ENCODE peak calls at places on chromosomes 13 and 19, in four cellular contexts. T is body of pancreas, Y is left ventricle myocardium inferior, U is mammary epithelial cell. I is an unnamed sample. For H3K4me1, the result is how much of the 10 kb centered on the place peaks cover.

GRCh38 chr13:66558511-66558910 is 671.6 kb downstream of the PCDH9 start:
- DNase-seq in T (no peak), Y (no peak), U (no peak), I (no peak)

GRCh38 chr13:97142452-97142851 is 79.7 kb upstream of the MBNL2 start:
- DNase-seq in T (peak), Y (peak), U (no peak), I (peak)

GRCh38 chr19:7857727-7858701 is 16.2 kb downstream of the PRR36 start:
- DNase-seq in T (no peak), Y (no peak), U (no peak), I (no peak)

GRCh38 chr13:72875233-72875632 is 93.3 kb downstream of the PIBF1 start:
- DNase-seq in T (no peak), Y (no peak), U (no peak), I (no peak)

GRCh38 chr13:74046461-74046860 is 87.7 kb downstream of the KLF12 start:
- DNase-seq in T (no peak), Y (no peak), U (no peak), I (no peak)

GRCh38 chr13:27868639-27869435 is 51.0 kb upstream of the PDX1 start:
- DNase-seq in T (peak), Y (no peak), U (no peak), I (no peak)

GRCh38 chr13:110697842-110698241 is 8.1 kb downstream of the CARS2 start:
- DNase-seq in T (no peak), Y (no peak), U (no peak), I (no peak)

GRCh38 chr13:91162180-91162579 is 185.3 kb upstream of the MIR17HG start:
- DNase-seq in T (no peak), Y (no peak), U (no peak), I (no peak)

GRCh38 chr13:95714142-95714832 is 37.3 kb downstream of the DNAJC3 start:
- DNase-seq in T (no peak), Y (no peak), U (peak), I (no peak)

GRCh38 chr19:56637976-56638555 is 4.9 kb upstream of the SMIM17 start:
- DNase-seq in T (peak), Y (peak), U (peak), I (peak)

GRCh38 chr19:46634045-46634655 is 1.9 kb downstream of the GNG8 start:
- DNase-seq in T (peak), Y (peak), U (peak), I (peak)

GRCh38 chr19:41430907-41431306 is 3.7 kb upstream of the B3GNT8 start:
- DNase-seq in T (no peak), Y (no peak), U (no peak), I (no peak)

GRCh38 chr19:33306853-33307792 is 4.8 kb upstream of the CEBPA start:
- DNase-seq in T (peak), Y (no peak), U (no peak), I (no peak)

GRCh38 chr13:100212904-100213538 is 124.1 kb downstream of the PCCA start:
- DNase-seq in T (no peak), Y (no peak), U (no peak), I (no peak)

GRCh38 chr13:90686438-90686837 is 661.0 kb upstream of the MIR17HG start:
- DNase-seq in T (peak), Y (no peak), U (peak), I (peak)

GRCh38 chr13:40813662-40814454 is 24.4 kb downstream of the SLC25A15 start:
- DNase-seq in T (peak), Y (no peak), U (peak), I (no peak)

GRCh38 chr13:97889803-97890202 is 63.7 kb upstream of the IPO5 start:
- DNase-seq in T (no peak), Y (peak), U (no peak), I (peak)

GRCh38 chr19:35206379-35206778 is 22.2 kb downstream of the FAM187B start:
- DNase-seq in T (no peak), Y (no peak), U (no peak), I (no peak)

GRCh38 chr13:31909889-31910551 is 121.6 kb upstream of the FRY start:
- DNase-seq in T (peak), Y (no peak), U (peak), I (no peak)

GRCh38 chr19:10220695-10221094 is 10.4 kb downstream of the S1PR2 start:
- DNase-seq in T (no peak), Y (no peak), U (no peak), I (no peak)

GRCh38 chr19:2261438-2262172 is 5.4 kb upstream of the JSRP1 start:
- DNase-seq in T (peak), Y (no peak), U (no peak), I (no peak)

GRCh38 chr13:94712287-94712811 is at the start of gene SOX21:
- DNase-seq in T (no peak), Y (no peak), U (peak), I (no peak)

GRCh38 chr13:35471466-35472307 is 4.8 kb downstream of the MAB21L1 start:
- DNase-seq in T (no peak), Y (no peak), U (no peak), I (peak)

GRCh38 chr19:10228925-10229324 is 2.2 kb downstream of the S1PR2 start:
- DNase-seq in T (no peak), Y (no peak), U (no peak), I (no peak)

GRCh38 chr19:5655412-5655811 is 24.9 kb downstream of the MICOS13 start:
- DNase-seq in T (no peak), Y (no peak), U (no peak), I (no peak)

GRCh38 chr13:21053231-21053630 is 8.2 kb downstream of the LATS2 start:
- DNase-seq in T (no peak), Y (no peak), U (peak), I (no peak)

GRCh38 chr19:43620061-43621001 is 902 bp upstream of the ZNF428 start:
- DNase-seq in T (no peak), Y (no peak), U (no peak), I (no peak)

GRCh38 chr19:50512112-50512998 is 1.4 kb downstream of the ASPDH start:
- DNase-seq in T (no peak), Y (no peak), U (no peak), I (no peak)

GRCh38 chr13:31043891-31044657 is 111.6 kb downstream of the TEX26 start:
- DNase-seq in T (peak), Y (peak), U (peak), I (peak)

GRCh38 chr19:42529248-42529764 is 1.0 kb upstream of the CEACAM1 start:
- DNase-seq in T (peak), Y (peak), U (peak), I (peak)

GRCh38 chr13:40220299-40220935 is 446.0 kb downstream of the FOXO1 start:
- DNase-seq in T (no peak), Y (no peak), U (no peak), I (no peak)

GRCh38 chr13:50355797-50356196 is 340.6 kb downstream of the KCNRG start:
- DNase-seq in T (no peak), Y (no peak), U (no peak), I (no peak)

GRCh38 chr13:21046203-21046602 is 15.2 kb downstream of the LATS2 start:
- DNase-seq in T (no peak), Y (no peak), U (no peak), I (no peak)

GRCh38 chr13:21767032-21767431 is 96.2 kb downstream of the FGF9 start:
- DNase-seq in T (no peak), Y (no peak), U (no peak), I (no peak)

GRCh38 chr19:58556633-58557252 is 1.7 kb downstream of the UBE2M start:
- DNase-seq in T (no peak), Y (no peak), U (no peak), I (no peak)

GRCh38 chr19:58554494-58555368 is at the start of gene CHMP2A:
- DNase-seq in T (peak), Y (peak), U (peak), I (peak)

GRCh38 chr19:58557253-58558065 is 952 bp downstream of the UBE2M start:
- DNase-seq in T (no peak), Y (peak), U (no peak), I (no peak)

GRCh38 chr19:58555369-58555885 is 522 bp upstream of the CHMP2A start:
- DNase-seq in T (no peak), Y (peak), U (no peak), I (no peak)

GRCh38 chr19:58555920-58556632 is 1.2 kb upstream of the CHMP2A start:
- DNase-seq in T (no peak), Y (peak), U (no peak), I (no peak)
- H3K4me3 ChIP-seq in T (no peak), Y (peak), U (peak), I (no peak)

GRCh38 chr19:18428837-18429674 is 8.9 kb downstream of the ISYNA1 start:
- DNase-seq in T (peak), Y (peak), U (no peak), I (peak)
- H3K4me1 ChIP-seq in T (under half), Y (half or more), U (under half), I (under half)

GRCh38 chr19:4065430-4066175 is 1.1 kb downstream of the ZBTB7A start:
- DNase-seq in T (peak), Y (peak), U (peak), I (peak)
- H3K27ac ChIP-seq in T (peak), Y (peak), U (no peak), I (peak)

GRCh38 chr19:6801397-6802086 is 29.0 kb downstream of the VAV1 start:
- DNase-seq in T (peak), Y (peak), U (no peak), I (peak)

GRCh38 chr19:6802336-6803035 is 30.0 kb downstream of the VAV1 start:
- DNase-seq in T (peak), Y (peak), U (no peak), I (peak)

GRCh38 chr19:6803036-6803404 is 30.5 kb downstream of the VAV1 start:
- DNase-seq in T (peak), Y (no peak), U (no peak), I (no peak)

GRCh38 chr19:6796278-6796677 is 23.8 kb downstream of the VAV1 start:
- DNase-seq in T (no peak), Y (no peak), U (no peak), I (no peak)

DNA sequence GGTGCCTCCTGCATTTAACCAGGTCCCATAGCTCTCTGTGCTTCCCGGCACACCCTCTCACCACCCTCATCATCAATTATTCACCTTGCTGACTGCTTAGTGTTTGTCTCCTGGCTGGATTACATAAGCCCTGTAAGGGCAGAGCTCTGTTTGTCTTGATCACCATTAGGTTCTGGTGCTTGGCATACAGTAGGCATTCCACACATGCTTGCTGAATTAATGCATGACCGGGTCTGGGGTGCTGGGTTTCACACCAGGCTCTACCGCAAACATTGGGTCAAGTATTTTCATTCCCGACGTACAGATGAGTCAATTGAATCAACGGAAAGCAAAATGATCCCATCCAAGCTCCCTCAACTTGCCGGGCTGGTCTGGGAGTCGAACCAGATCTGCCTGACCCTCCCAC is 28.5 kb downstream of the VAV1 start:
- DNase-seq in T (no peak), Y (no peak), U (peak), I (no peak)
- H3K4me3 ChIP-seq in T (no peak), Y (peak), U (no peak), I (peak)

GRCh38 chr19:1066748-1067340 is at the start of gene ARHGAP45:
- DNase-seq in T (peak), Y (no peak), U (no peak), I (peak)
- H3K4me1 ChIP-seq in T (under half), Y (half or more), U (under half), I (under half)

GRCh38 chr19:12093777-12094176 is 29.2 kb downstream of the ZNF844 start:
- DNase-seq in T (no peak), Y (no peak), U (no peak), I (no peak)

GRCh38 chr19:12095111-12095790 is 30.7 kb downstream of the ZNF844 start:
- DNase-seq in T (no peak), Y (no peak), U (no peak), I (no peak)

GRCh38 chr19:12090807-12091206 is 26.3 kb downstream of the ZNF844 start:
- DNase-seq in T (peak), Y (peak), U (peak), I (peak)

GRCh38 chr19:12098040-12098439 is 33.5 kb downstream of the ZNF844 start:
- DNase-seq in T (no peak), Y (no peak), U (peak), I (no peak)

DNA sequence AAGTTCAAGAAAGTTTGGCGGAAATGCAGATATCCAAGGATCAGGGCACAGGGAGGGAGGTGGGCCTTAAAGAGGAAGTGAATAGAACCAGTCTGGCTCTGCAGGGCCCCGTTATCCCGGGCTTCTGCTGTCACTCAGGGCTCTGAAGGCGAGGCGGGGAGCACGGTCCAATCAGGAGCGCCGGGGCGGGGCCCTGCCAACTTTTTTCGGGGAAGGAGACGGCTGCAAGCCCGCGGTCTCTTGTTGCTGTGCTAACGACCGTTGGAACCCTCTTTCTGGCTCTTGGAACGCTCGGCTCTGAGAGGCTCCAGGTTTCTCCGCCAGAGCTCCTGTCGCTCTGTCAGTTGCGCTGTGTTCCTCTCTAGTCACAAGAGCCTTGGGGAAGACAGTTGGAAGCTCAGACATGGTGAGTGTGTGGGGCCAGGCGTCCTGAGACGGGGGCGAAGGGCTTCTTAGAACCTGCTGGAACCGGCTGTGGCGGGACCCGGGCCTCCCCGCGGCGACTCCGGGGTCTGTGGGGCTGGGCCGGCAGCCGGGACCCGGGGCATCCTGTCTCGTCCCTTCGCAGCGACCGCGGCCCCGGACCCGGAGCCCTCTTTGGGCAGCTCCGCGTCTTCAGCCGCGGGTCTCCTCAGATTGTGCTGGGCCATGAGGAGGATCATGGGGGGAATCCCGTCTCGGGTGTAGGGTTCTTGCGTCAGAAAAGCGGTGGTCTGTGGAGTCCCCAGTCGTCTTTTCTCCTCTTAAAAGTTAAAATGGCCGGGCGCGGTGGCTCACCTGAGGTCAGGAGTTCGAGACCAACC is 27.7 kb downstream of the ZNF844 start:
- DNase-seq in T (peak), Y (peak), U (peak), I (peak)
- H3K27ac ChIP-seq in T (no peak), Y (peak), U (no peak), I (peak)

GRCh38 chr19:32222594-32222993 is 122.8 kb upstream of the ZNF507 start:
- DNase-seq in T (no peak), Y (no peak), U (no peak), I (no peak)

GRCh38 chr19:32223106-32223505 is 122.3 kb upstream of the ZNF507 start:
- DNase-seq in T (no peak), Y (no peak), U (no peak), I (no peak)

GRCh38 chr19:32227561-32228165 is 117.7 kb upstream of the ZNF507 start:
- DNase-seq in T (no peak), Y (no peak), U (no peak), I (no peak)

GRCh38 chr19:32223595-32224370 is 121.6 kb upstream of the ZNF507 start:
- DNase-seq in T (no peak), Y (no peak), U (peak), I (no peak)

GRCh38 chr19:32224371-32225244 is 120.8 kb upstream of the ZNF507 start:
- DNase-seq in T (peak), Y (peak), U (peak), I (peak)
- H3K4me3 ChIP-seq in T (no peak), Y (peak), U (no peak), I (peak)

DNA sequence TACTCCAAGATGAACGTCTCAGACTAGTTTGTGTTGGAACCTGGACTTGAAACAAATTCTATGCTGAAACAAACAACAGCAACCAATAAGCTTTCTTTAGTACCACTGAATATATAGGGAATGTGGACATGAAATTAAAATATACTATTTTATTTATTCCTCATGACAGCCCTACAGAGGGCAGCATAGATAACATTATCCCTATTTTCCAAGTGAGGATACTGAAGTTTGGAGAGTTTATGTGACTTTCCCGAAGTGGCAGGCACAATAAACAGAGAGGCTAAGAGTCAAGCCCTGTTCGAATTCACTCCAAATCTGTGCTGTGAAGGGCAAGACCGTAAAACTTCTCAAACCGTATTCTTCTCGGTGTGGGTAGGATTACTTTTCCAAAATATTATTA is 509.9 kb upstream of the GPC6 start:
- DNase-seq in T (no peak), Y (no peak), U (peak), I (no peak)
- H3K4me1 ChIP-seq in T (under half), Y (under half), U (under half), I (under half)

I was measured in right cardiac atrium.